ENCODE peak calls at places on chromosome 2, in four cellular contexts. U, E, M and X are unnamed samples.

GRCh38 chr2:162073776-162074578 is at the start of gene DPP4:
- DNase-seq in M (peak), E (peak), U (no peak), X (peak)

GRCh38 chr2:205654878-205655601 is 27.3 kb upstream of the NRP2 start:
- DNase-seq in M (no peak), E (no peak), U (no peak), X (no peak)

GRCh38 chr2:182117203-182117602 is 131.6 kb downstream of the PPP1R1C start:
- DNase-seq in M (no peak), E (no peak), U (no peak), X (no peak)

GRCh38 chr2:176907341-176907740 is 305.3 kb upstream of the HNRNPA3 start:
- DNase-seq in E (no peak), M (no peak), U (no peak), X (no peak)

GRCh38 chr2:235940330-235940729 is 227.9 kb downstream of the GBX2 start:
- DNase-seq in M (peak), U (no peak), E (no peak), X (no peak)

GRCh38 chr2:67485431-67485830 is 88.3 kb downstream of the ETAA1 start:
- DNase-seq in M (no peak), E (peak), U (no peak), X (no peak)

GRCh38 chr2:124915567-124915966 is 890.5 kb downstream of the CNTNAP5 start:
- DNase-seq in U (no peak), E (no peak), M (no peak), X (no peak)

GRCh38 chr2:55147041-55147440 is 85.1 kb downstream of the CLHC1 start:
- DNase-seq in M (no peak), U (no peak), E (no peak), X (no peak)

GRCh38 chr2:20164061-20164733 is 60.7 kb downstream of the SDC1 start:
- DNase-seq in M (no peak), E (peak), U (no peak), X (no peak)

GRCh38 chr2:24164416-24164973 is 10.4 kb upstream of the FAM228A start:
- DNase-seq in U (no peak), E (peak), M (no peak), X (peak)

DNA sequence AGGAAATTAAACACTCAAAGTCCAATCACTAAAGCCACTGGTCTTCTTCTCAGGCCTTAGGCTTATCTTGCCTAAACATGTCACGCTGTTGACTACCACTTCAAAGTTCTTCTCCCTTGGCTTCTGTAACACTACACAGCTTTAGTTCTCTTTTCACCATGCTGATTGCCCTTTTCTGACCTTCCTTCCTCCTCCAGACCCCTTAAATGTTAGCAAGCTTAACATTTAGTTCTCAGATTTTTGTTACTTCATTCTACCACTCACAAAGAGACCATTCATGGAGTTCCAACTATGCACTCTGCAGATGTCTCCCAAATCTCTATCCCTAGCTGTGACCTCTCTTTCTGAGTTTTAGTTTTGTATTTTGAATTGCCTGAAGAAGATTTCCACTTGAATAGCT is 64.4 kb downstream of the TTC21B start:
- DNase-seq in U (no peak), E (peak), M (no peak), X (no peak)
- H3K27ac ChIP-seq in U (no peak), E (no peak), M (no peak), X (no peak)

GRCh38 chr2:46805401-46805951 is 110.1 kb downstream of the MCFD2 start:
- DNase-seq in E (no peak), M (no peak), U (no peak), X (no peak)
- H3K27ac ChIP-seq in E (no peak), M (no peak), U (no peak), X (no peak)

GRCh38 chr2:111947219-111947618 is 48.8 kb downstream of the MERTK start:
- DNase-seq in E (no peak), U (no peak), M (no peak), X (no peak)
- H3K27ac ChIP-seq in E (peak), U (peak), M (peak), X (no peak)

GRCh38 chr2:46335966-46336436 is 38.8 kb downstream of the EPAS1 start:
- DNase-seq in E (no peak), M (no peak), U (no peak), X (no peak)
- H3K27ac ChIP-seq in E (no peak), M (peak), U (peak), X (no peak)

GRCh38 chr2:18551169-18551568 is 9.3 kb downstream of the RDH14 start:
- DNase-seq in U (no peak), E (no peak), M (no peak), X (no peak)
- H3K27ac ChIP-seq in U (no peak), E (no peak), M (no peak), X (no peak)

GRCh38 chr2:238337846-238338245 is 17.5 kb downstream of the TRAF3IP1 start:
- DNase-seq in U (no peak), E (no peak), M (no peak), X (no peak)

GRCh38 chr2:238338710-238339394 is 18.5 kb downstream of the TRAF3IP1 start:
- DNase-seq in M (no peak), E (no peak), U (no peak), X (no peak)

GRCh38 chr2:238336151-238336550 is 15.8 kb downstream of the TRAF3IP1 start:
- DNase-seq in E (no peak), U (no peak), M (no peak), X (no peak)

GRCh38 chr2:238331916-238332315 is 11.6 kb downstream of the TRAF3IP1 start:
- DNase-seq in E (no peak), U (no peak), M (no peak), X (no peak)

GRCh38 chr2:238334885-238335284 is 14.6 kb downstream of the TRAF3IP1 start:
- DNase-seq in E (no peak), M (no peak), U (no peak), X (no peak)
- H3K27ac ChIP-seq in E (no peak), M (no peak), U (no peak), X (no peak)

GRCh38 chr2:33133436-33133835 is 186.7 kb downstream of the LTBP1 start:
- DNase-seq in U (peak), M (peak), E (no peak), X (no peak)
- H3K27ac ChIP-seq in U (peak), M (peak), E (peak), X (no peak)